ENCODE peak calls at places on chromosome 21, in four cellular contexts. One of them, this sample, is unnamed.

GRCh38 chr21:33075128-33075527 is 5.2 kb downstream of the OLIG1 start:
- DNase-seq in AG04450: no peak
- DNase-seq in PC-3: no peak
- DNase-seq in transverse colon: no peak
- DNase-seq in this sample: no peak

GRCh38 chr21:35231115-35231514 is 182.0 kb upstream of the RUNX1 start:
- DNase-seq in AG04450: no peak
- DNase-seq in PC-3: peak; percentile 62
- DNase-seq in transverse colon: no peak
- DNase-seq in this sample: no peak

GRCh38 chr21:19523066-19523465 is 1119.5 kb upstream of the TMPRSS15 start:
- DNase-seq in AG04450: no peak
- DNase-seq in PC-3: no peak
- DNase-seq in transverse colon: no peak
- DNase-seq in this sample: no peak

GRCh38 chr21:33246963-33247362 is 17.2 kb downstream of the IFNAR2 start:
- DNase-seq in AG04450: no peak
- DNase-seq in PC-3: no peak
- DNase-seq in transverse colon: no peak
- DNase-seq in this sample: no peak

GRCh38 chr21:41806773-41807172 is 39.9 kb upstream of the RIPK4 start:
- DNase-seq in AG04450: no peak
- DNase-seq in PC-3: no peak
- DNase-seq in transverse colon: no peak
- DNase-seq in this sample: no peak

GRCh38 chr21:43320526-43320925 is 106.4 kb downstream of the SIK1 start:
- DNase-seq in AG04450: no peak
- DNase-seq in PC-3: no peak
- DNase-seq in transverse colon: no peak
- DNase-seq in this sample: no peak

GRCh38 chr21:14114251-14114650 is 96.5 kb downstream of the LIPI start:
- DNase-seq in AG04450: no peak
- DNase-seq in PC-3: peak; percentile 60
- DNase-seq in transverse colon: no peak
- DNase-seq in this sample: no peak

GRCh38 chr21:35579520-35580293 is 480.6 kb downstream of the SETD4 start:
- DNase-seq in AG04450: no peak
- DNase-seq in PC-3: no peak
- DNase-seq in transverse colon: no peak
- DNase-seq in this sample: no peak

GRCh38 chr21:28971171-28971570 is 21.5 kb downstream of the LTN1 start:
- DNase-seq in AG04450: no peak
- DNase-seq in PC-3: no peak
- DNase-seq in transverse colon: no peak
- DNase-seq in this sample: no peak

GRCh38 chr21:33025106-33025470 is 647 bp upstream of the OLIG2 start:
- DNase-seq in AG04450: no peak
- DNase-seq in PC-3: no peak
- DNase-seq in transverse colon: no peak
- DNase-seq in this sample: no peak

GRCh38 chr21:44889625-44890337 is 16.3 kb upstream of the PTTG1IP start:
- DNase-seq in AG04450: no peak
- DNase-seq in PC-3: no peak
- DNase-seq in transverse colon: no peak
- DNase-seq in this sample: no peak

GRCh38 chr21:35399706-35400105 is 350.6 kb upstream of the RUNX1 start:
- DNase-seq in AG04450: no peak
- DNase-seq in PC-3: no peak
- DNase-seq in transverse colon: no peak
- DNase-seq in this sample: no peak

GRCh38 chr21:43865471-43866181 is 603 bp downstream of the AGPAT3 start:
- DNase-seq in AG04450: no peak
- DNase-seq in PC-3: peak; percentile 25
- DNase-seq in transverse colon: peak; percentile 76
- DNase-seq in this sample: no peak

GRCh38 chr21:41953249-41953830 is 478 bp downstream of the C2CD2 start:
- DNase-seq in AG04450: no peak
- DNase-seq in PC-3: peak; percentile 23
- DNase-seq in transverse colon: peak; percentile 26
- DNase-seq in this sample: no peak

GRCh38 chr21:34795152-34796141 is 126.7 kb downstream of the CLIC6 start:
- DNase-seq in AG04450: no peak
- DNase-seq in PC-3: peak; percentile 92
- DNase-seq in transverse colon: peak; percentile 67
- DNase-seq in this sample: no peak

GRCh38 chr21:38454161-38454560 is 44.1 kb downstream of the ERG start:
- DNase-seq in AG04450: no peak
- DNase-seq in PC-3: no peak
- DNase-seq in transverse colon: no peak
- DNase-seq in this sample: no peak

GRCh38 chr21:38447611-38448010 is 50.7 kb downstream of the ERG start:
- DNase-seq in AG04450: no peak
- DNase-seq in PC-3: no peak
- DNase-seq in transverse colon: no peak
- DNase-seq in this sample: no peak

GRCh38 chr21:38443110-38443509 is 55.2 kb downstream of the ERG start:
- DNase-seq in AG04450: no peak
- DNase-seq in PC-3: no peak
- DNase-seq in transverse colon: no peak
- DNase-seq in this sample: no peak

DNA sequence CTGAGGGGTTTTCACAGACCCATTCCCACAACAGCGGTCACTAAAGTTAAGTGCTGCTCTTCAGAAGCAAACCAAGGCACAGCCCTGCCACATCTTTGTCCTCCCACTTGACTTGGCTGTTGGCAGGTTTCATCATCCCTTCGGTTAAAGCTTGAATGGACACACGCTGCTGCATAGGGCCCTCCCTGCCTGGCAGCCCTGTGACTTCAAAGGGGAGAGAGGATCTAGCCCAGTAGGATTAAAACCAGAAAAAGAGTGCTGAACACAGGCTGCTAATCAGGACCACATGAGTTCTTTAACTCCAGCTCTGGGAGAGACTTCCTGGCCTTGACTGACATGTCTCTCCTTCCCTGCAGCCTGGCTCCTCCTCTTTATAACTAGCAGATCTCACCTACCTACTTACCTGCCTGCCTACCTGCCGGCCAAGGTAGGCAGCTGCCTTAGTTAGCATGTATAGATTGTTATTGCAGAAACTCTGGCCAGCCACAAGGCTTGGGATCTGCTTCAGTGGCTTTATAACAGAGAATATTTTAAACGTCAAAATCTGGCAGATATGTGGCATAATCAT is 49.6 kb downstream of the ERG start:
- DNase-seq in AG04450: no peak
- DNase-seq in PC-3: no peak
- DNase-seq in transverse colon: no peak
- DNase-seq in this sample: no peak
- H3K4me3 ChIP-seq in AG04450: no peak overlapping the region
- H3K4me3 ChIP-seq in PC-3: no peak overlapping the region
- H3K4me3 ChIP-seq in transverse colon: no peak overlapping the region
- H3K4me3 ChIP-seq in this sample: no peak overlapping the region

GRCh38 chr21:30733026-30733425 is 14.0 kb downstream of the KRTAP21-2 start:
- DNase-seq in AG04450: no peak
- DNase-seq in PC-3: peak; percentile 59
- DNase-seq in transverse colon: no peak
- DNase-seq in this sample: no peak
- TF ChIP-seq CTCF in AG04450: no peak
- TF ChIP-seq CTCF in PC-3: peak; percentile 74
- TF ChIP-seq CTCF in transverse colon: no peak
- TF ChIP-seq CTCF in this sample: peak; percentile 11

GRCh38 chr21:46065993-46066842 is 31.7 kb upstream of the COL6A2 start:
- DNase-seq in AG04450: no peak
- DNase-seq in PC-3: no peak
- DNase-seq in transverse colon: no peak
- DNase-seq in this sample: no peak
- H3K27ac ChIP-seq in AG04450: peak overlapping the region; percentile 94
- H3K27ac ChIP-seq in PC-3: peak overlapping the region; percentile 77
- H3K27ac ChIP-seq in transverse colon: peak overlapping the region; percentile 72
- H3K27ac ChIP-seq in this sample: peak overlapping the region; percentile 79

GRCh38 chr21:18249542-18250152 is 5.0 kb downstream of the CHODL start:
- DNase-seq in AG04450: no peak
- DNase-seq in PC-3: peak; percentile 13
- DNase-seq in transverse colon: no peak
- DNase-seq in this sample: no peak

GRCh38 chr21:18244721-18245486 is at the start of gene CHODL:
- DNase-seq in AG04450: no peak
- DNase-seq in PC-3: no peak
- DNase-seq in transverse colon: no peak
- DNase-seq in this sample: no peak

GRCh38 chr21:18248171-18248570 is 3.5 kb downstream of the CHODL start:
- DNase-seq in AG04450: no peak
- DNase-seq in PC-3: no peak
- DNase-seq in transverse colon: no peak
- DNase-seq in this sample: no peak

GRCh38 chr21:18251065-18251464 is 6.4 kb downstream of the CHODL start:
- DNase-seq in AG04450: no peak
- DNase-seq in PC-3: no peak
- DNase-seq in transverse colon: no peak
- DNase-seq in this sample: no peak

GRCh38 chr21:18245493-18245967 is 897 bp downstream of the CHODL start:
- DNase-seq in AG04450: no peak
- DNase-seq in PC-3: no peak
- DNase-seq in transverse colon: no peak
- DNase-seq in this sample: no peak
- H3K4me3 ChIP-seq in AG04450: no peak overlapping the region
- H3K4me3 ChIP-seq in PC-3: no peak overlapping the region
- H3K4me3 ChIP-seq in transverse colon: no peak overlapping the region
- H3K4me3 ChIP-seq in this sample: peak overlapping the region; percentile 6

GRCh38 chr21:37257526-37257966 is 9.6 kb downstream of the VPS26C start:
- DNase-seq in AG04450: no peak
- DNase-seq in PC-3: peak; percentile 47
- DNase-seq in transverse colon: peak; percentile 25
- DNase-seq in this sample: peak; percentile 11
- TF ChIP-seq CTCF in AG04450: no peak
- TF ChIP-seq CTCF in PC-3: no peak
- TF ChIP-seq CTCF in transverse colon: no peak
- TF ChIP-seq CTCF in this sample: no peak

This sample was measured in brain microvascular endothelial cell.